ENCODE peak calls at places on chromosome 1, in nine cellular contexts. One of them, this sample, is unnamed.

GRCh38 chr1:205629751-205630150 is 2.1 kb downstream of the ELK4 start:
- DNase-seq in CD8-positive, alpha-beta memory T cell: no peak
- DNase-seq in small intestine: no peak
- DNase-seq in A549: no peak
- DNase-seq in CD8-positive, alpha-beta T cell: no peak
- DNase-seq in pancreas: no peak
- DNase-seq in GM12865: peak
- DNase-seq in tibial nerve: no peak
- DNase-seq in CD4-positive, CD25-positive, alpha-beta regulatory T cell: no peak
- DNase-seq in this sample: no peak

GRCh38 chr1:15707239-15707940 is 23.3 kb downstream of the PLEKHM2 start:
- DNase-seq in pancreas: no peak
- DNase-seq in A549: no peak
- DNase-seq in CD8-positive, alpha-beta T cell: no peak
- DNase-seq in small intestine: no peak
- DNase-seq in GM12865: no peak
- DNase-seq in tibial nerve: no peak
- DNase-seq in CD8-positive, alpha-beta memory T cell: no peak
- DNase-seq in CD4-positive, CD25-positive, alpha-beta regulatory T cell: no peak
- DNase-seq in this sample: no peak

GRCh38 chr1:18474559-18474958 is 6.2 kb upstream of the KLHDC7A start:
- DNase-seq in A549: no peak
- DNase-seq in CD8-positive, alpha-beta memory T cell: no peak
- DNase-seq in CD4-positive, CD25-positive, alpha-beta regulatory T cell: no peak
- DNase-seq in GM12865: no peak
- DNase-seq in pancreas: no peak
- DNase-seq in small intestine: no peak
- DNase-seq in CD8-positive, alpha-beta T cell: no peak
- DNase-seq in tibial nerve: no peak
- DNase-seq in this sample: no peak

GRCh38 chr1:19514391-19514831 is 29.1 kb upstream of the CAPZB start:
- DNase-seq in CD8-positive, alpha-beta T cell: no peak
- DNase-seq in pancreas: no peak
- DNase-seq in CD8-positive, alpha-beta memory T cell: no peak
- DNase-seq in GM12865: no peak
- DNase-seq in tibial nerve: peak
- DNase-seq in small intestine: no peak
- DNase-seq in A549: no peak
- DNase-seq in CD4-positive, CD25-positive, alpha-beta regulatory T cell: no peak
- DNase-seq in this sample: no peak

GRCh38 chr1:223714849-223715709 is 2.7 kb downstream of the CAPN2 start:
- DNase-seq in GM12865: peak
- DNase-seq in CD8-positive, alpha-beta memory T cell: no peak
- DNase-seq in CD4-positive, CD25-positive, alpha-beta regulatory T cell: no peak
- DNase-seq in A549: peak
- DNase-seq in tibial nerve: no peak
- DNase-seq in CD8-positive, alpha-beta T cell: no peak
- DNase-seq in small intestine: peak
- DNase-seq in pancreas: no peak
- DNase-seq in this sample: peak

GRCh38 chr1:57424231-57425027 is 569 bp upstream of the DAB1 start:
- DNase-seq in GM12865: no peak
- DNase-seq in CD8-positive, alpha-beta memory T cell: no peak
- DNase-seq in small intestine: peak
- DNase-seq in tibial nerve: no peak
- DNase-seq in CD8-positive, alpha-beta T cell: no peak
- DNase-seq in pancreas: peak
- DNase-seq in CD4-positive, CD25-positive, alpha-beta regulatory T cell: no peak
- DNase-seq in A549: peak
- DNase-seq in this sample: peak

GRCh38 chr1:81111818-81112217 is 688.9 kb upstream of the ADGRL2 start:
- DNase-seq in CD4-positive, CD25-positive, alpha-beta regulatory T cell: no peak
- DNase-seq in small intestine: no peak
- DNase-seq in tibial nerve: no peak
- DNase-seq in A549: no peak
- DNase-seq in GM12865: no peak
- DNase-seq in pancreas: no peak
- DNase-seq in CD8-positive, alpha-beta T cell: no peak
- DNase-seq in CD8-positive, alpha-beta memory T cell: no peak
- DNase-seq in this sample: no peak

GRCh38 chr1:150578278-150579109 is 916 bp downstream of the MCL1 start:
- DNase-seq in small intestine: peak
- DNase-seq in CD8-positive, alpha-beta memory T cell: peak
- DNase-seq in CD8-positive, alpha-beta T cell: peak
- DNase-seq in tibial nerve: peak
- DNase-seq in pancreas: peak
- DNase-seq in A549: peak
- DNase-seq in GM12865: peak
- DNase-seq in CD4-positive, CD25-positive, alpha-beta regulatory T cell: no peak
- DNase-seq in this sample: peak

DNA sequence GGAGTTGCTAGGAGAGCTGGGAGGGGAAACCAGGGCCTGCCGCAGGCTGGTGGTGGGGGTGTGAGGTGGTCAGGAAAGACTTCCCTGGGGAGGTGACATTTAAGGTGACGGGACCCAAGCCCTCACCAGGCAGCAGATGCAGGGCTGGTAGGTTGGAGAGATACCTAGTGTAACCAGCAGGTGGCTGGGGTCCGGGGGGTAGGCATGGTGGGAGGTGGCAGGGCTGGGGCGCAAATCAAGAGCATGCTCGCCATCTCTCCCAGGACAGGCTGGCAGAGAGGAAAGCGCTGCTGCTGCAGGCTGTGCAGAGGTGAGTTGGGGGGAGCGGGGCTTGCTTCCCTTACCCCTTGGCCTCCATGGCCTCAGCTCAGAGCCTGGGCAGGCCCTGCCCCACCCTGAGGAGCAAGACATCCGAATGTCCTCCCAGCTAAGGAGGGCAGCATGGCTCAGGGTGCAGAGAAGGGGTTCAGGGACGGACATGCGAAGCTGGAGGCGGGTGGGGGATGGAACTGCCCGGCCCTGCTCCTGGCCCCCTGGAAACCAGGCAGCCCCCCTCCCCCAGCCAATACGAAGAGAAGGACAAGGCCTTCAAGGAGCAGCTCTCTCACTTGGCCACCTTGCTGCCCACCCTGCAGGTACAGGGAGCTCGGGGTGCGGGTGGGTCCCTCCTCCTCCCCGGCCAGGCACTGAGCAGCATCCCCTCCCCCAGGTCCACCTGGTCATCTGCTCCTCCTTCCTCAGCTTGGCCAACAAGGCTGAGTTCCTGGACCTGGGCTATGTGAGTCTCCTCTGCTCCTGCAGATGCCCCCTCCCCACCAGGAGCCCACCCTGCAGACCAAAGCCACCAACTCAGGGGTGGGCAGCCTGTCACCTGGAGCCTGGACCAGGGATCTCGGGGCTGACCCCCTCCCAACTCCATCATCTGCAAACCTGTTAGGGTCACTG is 4.0 kb downstream of the RNF207 start:
- DNase-seq in CD8-positive, alpha-beta T cell: no peak
- DNase-seq in tibial nerve: no peak
- DNase-seq in A549: no peak
- DNase-seq in CD4-positive, CD25-positive, alpha-beta regulatory T cell: peak
- DNase-seq in small intestine: no peak
- DNase-seq in pancreas: no peak
- DNase-seq in CD8-positive, alpha-beta memory T cell: no peak
- DNase-seq in GM12865: peak
- DNase-seq in this sample: no peak
- H3K4me3 ChIP-seq in CD8-positive, alpha-beta T cell: no peak
- H3K4me3 ChIP-seq in tibial nerve: peak
- H3K4me3 ChIP-seq in A549: no peak
- H3K4me3 ChIP-seq in CD4-positive, CD25-positive, alpha-beta regulatory T cell: no peak
- H3K4me3 ChIP-seq in small intestine: no peak
- H3K4me3 ChIP-seq in pancreas: peak
- H3K4me3 ChIP-seq in CD8-positive, alpha-beta memory T cell: no peak
- H3K4me3 ChIP-seq in GM12865: no peak
- H3K4me3 ChIP-seq in this sample: peak

GRCh38 chr1:90724926-90725325 is 7.8 kb upstream of the BARHL2 start:
- DNase-seq in pancreas: no peak
- DNase-seq in GM12865: no peak
- DNase-seq in CD4-positive, CD25-positive, alpha-beta regulatory T cell: no peak
- DNase-seq in CD8-positive, alpha-beta T cell: no peak
- DNase-seq in small intestine: no peak
- DNase-seq in CD8-positive, alpha-beta memory T cell: no peak
- DNase-seq in tibial nerve: no peak
- DNase-seq in A549: no peak
- DNase-seq in this sample: no peak

GRCh38 chr1:90725341-90725960 is 8.3 kb upstream of the BARHL2 start:
- DNase-seq in A549: no peak
- DNase-seq in tibial nerve: no peak
- DNase-seq in CD8-positive, alpha-beta T cell: no peak
- DNase-seq in GM12865: no peak
- DNase-seq in CD8-positive, alpha-beta memory T cell: no peak
- DNase-seq in small intestine: no peak
- DNase-seq in CD4-positive, CD25-positive, alpha-beta regulatory T cell: no peak
- DNase-seq in pancreas: no peak
- DNase-seq in this sample: no peak

GRCh38 chr1:90722874-90723273 is 5.8 kb upstream of the BARHL2 start:
- DNase-seq in CD8-positive, alpha-beta memory T cell: no peak
- DNase-seq in CD4-positive, CD25-positive, alpha-beta regulatory T cell: no peak
- DNase-seq in small intestine: no peak
- DNase-seq in pancreas: no peak
- DNase-seq in GM12865: no peak
- DNase-seq in A549: no peak
- DNase-seq in tibial nerve: no peak
- DNase-seq in CD8-positive, alpha-beta T cell: no peak
- DNase-seq in this sample: no peak

GRCh38 chr1:90724361-90724760 is 7.3 kb upstream of the BARHL2 start:
- DNase-seq in CD4-positive, CD25-positive, alpha-beta regulatory T cell: no peak
- DNase-seq in pancreas: no peak
- DNase-seq in A549: no peak
- DNase-seq in CD8-positive, alpha-beta memory T cell: no peak
- DNase-seq in CD8-positive, alpha-beta T cell: no peak
- DNase-seq in small intestine: no peak
- DNase-seq in tibial nerve: no peak
- DNase-seq in GM12865: no peak
- DNase-seq in this sample: no peak

DNA sequence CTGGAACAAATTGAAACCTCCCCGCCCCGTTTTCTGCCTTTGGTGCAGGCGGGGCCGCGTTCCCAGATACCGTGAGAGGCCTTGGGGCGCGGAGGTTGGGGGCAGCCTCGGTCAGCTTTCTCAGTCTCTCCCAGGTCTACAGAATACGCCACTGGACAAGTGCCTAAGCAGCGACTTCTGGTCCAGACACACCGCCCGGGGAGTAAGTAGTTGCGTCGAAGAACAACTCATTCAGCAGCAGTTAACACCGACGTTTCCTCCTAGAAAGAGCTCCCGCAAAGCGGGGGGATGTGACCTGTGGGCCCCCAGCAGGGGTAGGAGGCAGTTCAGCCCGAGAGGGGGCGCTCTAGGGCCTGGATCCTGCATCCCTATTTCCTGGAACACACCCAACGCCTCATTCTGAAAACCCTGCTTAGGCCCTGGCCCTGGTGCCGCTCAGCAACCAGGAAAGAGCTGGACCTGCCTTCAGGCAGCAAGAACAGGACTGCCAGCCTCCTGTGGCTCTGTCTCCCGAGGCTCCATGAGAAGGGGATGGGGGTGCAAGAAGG is 6.5 kb upstream of the BARHL2 start:
- DNase-seq in A549: no peak
- DNase-seq in CD4-positive, CD25-positive, alpha-beta regulatory T cell: no peak
- DNase-seq in tibial nerve: no peak
- DNase-seq in CD8-positive, alpha-beta memory T cell: no peak
- DNase-seq in CD8-positive, alpha-beta T cell: no peak
- DNase-seq in small intestine: no peak
- DNase-seq in GM12865: peak
- DNase-seq in pancreas: no peak
- DNase-seq in this sample: no peak
- H3K4me3 ChIP-seq in A549: no peak
- H3K4me3 ChIP-seq in CD4-positive, CD25-positive, alpha-beta regulatory T cell: peak
- H3K4me3 ChIP-seq in tibial nerve: peak
- H3K4me3 ChIP-seq in CD8-positive, alpha-beta memory T cell: no peak
- H3K4me3 ChIP-seq in CD8-positive, alpha-beta T cell: peak
- H3K4me3 ChIP-seq in small intestine: peak
- H3K4me3 ChIP-seq in GM12865: peak
- H3K4me3 ChIP-seq in pancreas: no peak
- H3K4me3 ChIP-seq in this sample: no peak

GRCh38 chr1:196660912-196661311 is 9.1 kb downstream of the CFH start:
- DNase-seq in CD8-positive, alpha-beta memory T cell: no peak
- DNase-seq in CD8-positive, alpha-beta T cell: no peak
- DNase-seq in GM12865: peak
- DNase-seq in pancreas: no peak
- DNase-seq in small intestine: peak
- DNase-seq in CD4-positive, CD25-positive, alpha-beta regulatory T cell: peak
- DNase-seq in A549: peak
- DNase-seq in tibial nerve: peak
- DNase-seq in this sample: no peak
- H3K4me3 ChIP-seq in CD8-positive, alpha-beta memory T cell: no peak
- H3K4me3 ChIP-seq in CD8-positive, alpha-beta T cell: no peak
- H3K4me3 ChIP-seq in GM12865: no peak
- H3K4me3 ChIP-seq in pancreas: no peak
- H3K4me3 ChIP-seq in small intestine: no peak
- H3K4me3 ChIP-seq in CD4-positive, CD25-positive, alpha-beta regulatory T cell: no peak
- H3K4me3 ChIP-seq in A549: peak
- H3K4me3 ChIP-seq in tibial nerve: peak
- H3K4me3 ChIP-seq in this sample: no peak

GRCh38 chr1:148263906-148264255 is 111.8 kb upstream of the NBPF11 start:
- DNase-seq in pancreas: no peak
- DNase-seq in tibial nerve: no peak
- DNase-seq in GM12865: no peak
- DNase-seq in CD4-positive, CD25-positive, alpha-beta regulatory T cell: no peak
- DNase-seq in A549: no peak
- DNase-seq in CD8-positive, alpha-beta memory T cell: no peak
- DNase-seq in CD8-positive, alpha-beta T cell: peak
- DNase-seq in small intestine: peak
- DNase-seq in this sample: no peak

GRCh38 chr1:148263128-148263905 is 111.2 kb upstream of the NBPF11 start:
- DNase-seq in pancreas: peak
- DNase-seq in GM12865: peak
- DNase-seq in CD8-positive, alpha-beta memory T cell: peak
- DNase-seq in CD8-positive, alpha-beta T cell: peak
- DNase-seq in small intestine: peak
- DNase-seq in CD4-positive, CD25-positive, alpha-beta regulatory T cell: peak
- DNase-seq in tibial nerve: peak
- DNase-seq in A549: peak
- DNase-seq in this sample: peak

DNA sequence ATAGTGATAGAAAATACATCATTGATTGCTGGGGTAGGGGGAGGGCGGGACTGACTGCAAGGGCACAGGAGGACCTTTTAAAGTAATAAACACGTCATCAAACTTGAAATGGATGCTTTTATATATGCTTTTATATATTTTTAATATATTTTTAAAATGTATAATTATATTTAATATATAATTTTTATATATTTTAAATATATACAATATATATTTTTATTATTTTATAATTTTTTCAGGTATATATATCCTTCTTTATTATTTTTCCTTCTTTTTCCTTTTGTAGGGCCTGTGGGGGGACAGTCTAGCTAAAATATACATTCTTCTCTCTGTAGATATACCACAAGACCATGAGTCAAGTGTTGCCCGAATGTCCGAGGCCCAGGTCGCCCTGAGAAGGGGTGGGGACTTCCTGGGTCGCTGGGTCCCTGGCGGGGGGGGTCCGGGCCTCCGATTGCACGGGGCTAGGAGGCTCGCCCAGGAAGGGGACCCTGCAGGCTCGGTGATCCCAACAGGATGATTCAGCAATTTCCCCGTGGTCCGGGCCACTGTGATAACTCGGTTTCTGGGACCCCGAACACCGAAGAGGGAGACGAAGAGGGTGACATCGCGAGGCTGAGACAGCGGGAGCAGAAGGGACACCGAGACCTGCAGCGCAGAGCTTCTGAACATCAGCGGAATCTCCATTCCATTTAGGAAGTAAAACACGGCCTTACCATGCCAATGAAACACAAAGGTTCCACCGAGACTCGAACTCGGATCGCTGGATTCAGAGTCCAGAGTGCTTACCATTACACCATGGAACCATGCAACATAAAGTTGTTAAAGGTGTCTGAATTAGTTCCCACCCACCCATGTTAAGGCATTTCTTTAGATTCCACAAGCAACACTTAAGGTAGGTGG is 112.5 kb upstream of the NBPF11 start:
- DNase-seq in small intestine: no peak
- DNase-seq in A549: peak
- DNase-seq in CD8-positive, alpha-beta T cell: no peak
- DNase-seq in tibial nerve: no peak
- DNase-seq in GM12865: peak
- DNase-seq in pancreas: no peak
- DNase-seq in CD8-positive, alpha-beta memory T cell: no peak
- DNase-seq in CD4-positive, CD25-positive, alpha-beta regulatory T cell: no peak
- DNase-seq in this sample: peak
- H3K4me3 ChIP-seq in small intestine: no peak
- H3K4me3 ChIP-seq in A549: peak
- H3K4me3 ChIP-seq in CD8-positive, alpha-beta T cell: peak
- H3K4me3 ChIP-seq in tibial nerve: peak
- H3K4me3 ChIP-seq in GM12865: peak
- H3K4me3 ChIP-seq in pancreas: no peak
- H3K4me3 ChIP-seq in CD8-positive, alpha-beta memory T cell: peak
- H3K4me3 ChIP-seq in CD4-positive, CD25-positive, alpha-beta regulatory T cell: peak
- H3K4me3 ChIP-seq in this sample: peak

This sample was measured in HFF-Myc.